ENCODE peak calls at places on chromosome 15, in four cellular contexts. Z is spleen, F is Panc1, V is adrenal gland. U is an unnamed sample.
A peak's percentile ranks its signal among the peaks of the same experiment; 100 is the strongest.

GRCh38 chr15:76172782-76173181 is 113.0 kb downstream of the TMEM266 start:
- DNase-seq in Z (no peak), F (no peak), V (no peak), U (no peak)

GRCh38 chr15:51121118-51121517 is 26.4 kb upstream of the TNFAIP8L3 start:
- DNase-seq in Z (no peak), F (peak; percentile 86), V (peak; percentile 80), U (no peak)

GRCh38 chr15:71444866-71445590 is 329.8 kb downstream of the THSD4 start:
- DNase-seq in Z (no peak), F (no peak), V (no peak), U (no peak)

GRCh38 chr15:46576611-46577010 is 941.8 kb downstream of the SQOR start:
- DNase-seq in Z (no peak), F (no peak), V (peak; percentile 22), U (no peak)

GRCh38 chr15:31268108-31268501 is 58.5 kb upstream of the KLF13 start:
- DNase-seq in Z (peak; percentile 70), F (no peak), V (peak; percentile 11), U (peak; percentile 67)

GRCh38 chr15:34708422-34708821 is 46.4 kb downstream of the GJD2 start:
- DNase-seq in Z (no peak), F (peak; percentile 28), V (peak; percentile 26), U (no peak)

GRCh38 chr15:42344763-42345162 is 14.5 kb upstream of the CAPN3 start:
- DNase-seq in Z (no peak), F (no peak), V (no peak), U (no peak)

GRCh38 chr15:41656188-41656587 is 4.0 kb upstream of the MGA start:
- DNase-seq in Z (no peak), F (no peak), V (no peak), U (no peak)

GRCh38 chr15:42155546-42156265 is 730 bp downstream of the PLA2G4F start:
- DNase-seq in Z (peak; percentile 50), F (no peak), V (no peak), U (peak; percentile 78)

GRCh38 chr15:29883126-29883525 is 60.9 kb upstream of the TJP1 start:
- DNase-seq in Z (no peak), F (no peak), V (no peak), U (no peak)

GRCh38 chr15:41851167-41851523 is 12.5 kb downstream of the PLA2G4B start:
- DNase-seq in Z (no peak), F (no peak), V (no peak), U (no peak)

GRCh38 chr15:65339926-65340325 is 35.4 kb downstream of the RNU5B-1 start:
- DNase-seq in Z (peak; percentile 37), F (no peak), V (no peak), U (no peak)

GRCh38 chr15:41971893-41972340 is 440 bp downstream of the EHD4 start:
- DNase-seq in Z (no peak), F (no peak), V (no peak), U (no peak)

GRCh38 chr15:78223396-78224023 is 10.9 kb downstream of the ACSBG1 start:
- DNase-seq in Z (peak; percentile 12), F (no peak), V (no peak), U (no peak)

GRCh38 chr15:80015156-80015555 is 44.2 kb upstream of the BCL2A1 start:
- DNase-seq in Z (no peak), F (no peak), V (no peak), U (no peak)

GRCh38 chr15:79595995-79596622 is 164.0 kb downstream of the MINAR1 start:
- DNase-seq in Z (peak; percentile 74), F (peak; percentile 77), V (peak; percentile 77), U (no peak)

GRCh38 chr15:39200586-39200985 is 380.3 kb upstream of the THBS1 start:
- DNase-seq in Z (no peak), F (no peak), V (no peak), U (no peak)

GRCh38 chr15:80418892-80419537 is 14.8 kb downstream of the ARNT2 start:
- DNase-seq in Z (no peak), F (no peak), V (peak; percentile 40), U (no peak)

GRCh38 chr15:28191832-28192231 is 92.7 kb upstream of the OCA2 start:
- DNase-seq in Z (no peak), F (no peak), V (peak; percentile 70), U (peak; percentile 68)

GRCh38 chr15:78915341-78916087 is 29.3 kb downstream of the CTSH start:
- DNase-seq in Z (no peak), F (no peak), V (no peak), U (peak; percentile 82)

GRCh38 chr15:79025201-79025600 is 65.4 kb downstream of the RASGRF1 start:
- DNase-seq in Z (no peak), F (no peak), V (no peak), U (peak; percentile 65)

GRCh38 chr15:48802867-48803266 is 8.0 kb downstream of the CEP152 start:
- DNase-seq in Z (no peak), F (no peak), V (no peak), U (no peak)

GRCh38 chr15:28890711-28891495 is 5.1 kb downstream of the APBA2 start:
- DNase-seq in Z (no peak), F (no peak), V (no peak), U (no peak)

GRCh38 chr15:52559022-52559421 is 9.8 kb downstream of the ARPP19 start:
- DNase-seq in Z (no peak), F (no peak), V (no peak), U (no peak)

GRCh38 chr15:28930011-28930410 is 44.2 kb downstream of the APBA2 start:
- DNase-seq in Z (peak; percentile 41), F (no peak), V (no peak), U (no peak)

GRCh38 chr15:72912121-72912520 is 128.6 kb upstream of the ADPGK start:
- DNase-seq in Z (no peak), F (no peak), V (no peak), U (no peak)

GRCh38 chr15:45450468-45450867 is 72.1 kb downstream of the SLC30A4 start:
- DNase-seq in Z (no peak), F (no peak), V (no peak), U (no peak)

GRCh38 chr15:42581272-42581730 is 5.9 kb downstream of the STARD9 start:
- DNase-seq in Z (peak; percentile 97), F (no peak), V (peak; percentile 82), U (peak; percentile 94)

GRCh38 chr15:25671132-25671531 is 192.0 kb downstream of the ATP10A start:
- DNase-seq in Z (no peak), F (no peak), V (no peak), U (no peak)

GRCh38 chr15:34213690-34214089 is 3.8 kb upstream of the KATNBL1 start:
- DNase-seq in Z (no peak), F (no peak), V (no peak), U (no peak)

GRCh38 chr15:92082217-92082843 is 228.8 kb downstream of the SLCO3A1 start:
- DNase-seq in Z (no peak), F (no peak), V (peak; percentile 79), U (peak; percentile 67)

GRCh38 chr15:77538011-77538410 is 94.7 kb downstream of the LINGO1 start:
- DNase-seq in Z (peak; percentile 79), F (no peak), V (no peak), U (peak; percentile 56)

GRCh38 chr15:28943146-28943545 is 57.4 kb downstream of the APBA2 start:
- DNase-seq in Z (peak; percentile 58), F (no peak), V (no peak), U (no peak)

GRCh38 chr15:27770769-27771554 is 328.2 kb downstream of the OCA2 start:
- DNase-seq in Z (no peak), F (no peak), V (no peak), U (no peak)

GRCh38 chr15:79004336-79004735 is 59.5 kb upstream of the CTSH start:
- DNase-seq in Z (no peak), F (no peak), V (no peak), U (no peak)

GRCh38 chr15:52294881-52295420 is 653 bp downstream of the MYO5C start:
- DNase-seq in Z (peak; percentile 70), F (no peak), V (no peak), U (no peak)

GRCh38 chr15:52789601-52790165 is 453 bp downstream of the ONECUT1 start:
- DNase-seq in Z (no peak), F (no peak), V (no peak), U (no peak)

GRCh38 chr15:33908396-33908795 is 59.9 kb upstream of the CHRM5 start:
- DNase-seq in Z (no peak), F (no peak), V (no peak), U (no peak)

GRCh38 chr15:62301993-62302665 is 137.0 kb upstream of the C2CD4B start:
- DNase-seq in Z (no peak), F (no peak), V (no peak), U (no peak)

GRCh38 chr15:77541421-77542181 is 91.1 kb downstream of the LINGO1 start:
- DNase-seq in Z (peak; percentile 73), F (no peak), V (no peak), U (no peak)

DNA sequence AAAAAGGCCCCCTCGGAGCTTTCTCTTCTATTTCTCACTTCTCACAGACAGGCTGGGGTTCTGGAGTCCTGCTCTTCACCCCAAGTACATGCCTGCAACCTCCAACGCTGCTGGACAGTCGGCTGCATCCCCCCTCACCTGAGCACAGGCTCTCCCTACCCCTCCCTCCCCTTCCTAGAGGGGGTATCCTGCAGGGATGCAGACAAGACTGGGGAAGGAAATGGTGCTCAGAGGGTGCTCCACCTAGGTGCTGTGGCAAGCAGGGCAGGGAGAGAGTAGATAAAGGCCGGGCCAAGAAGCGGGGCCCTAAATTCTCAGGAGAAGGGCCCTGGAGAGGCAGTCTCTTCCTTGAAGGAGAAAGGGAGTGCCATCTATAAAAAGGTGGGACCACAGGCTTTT is 7.0 kb upstream of the STRA6 start:
- DNase-seq in Z (no peak), F (no peak), V (no peak), U (no peak)
- H3K4me3 ChIP-seq in Z (no peak overlapping the region), F (no peak overlapping the region), V (no peak overlapping the region), U (no peak overlapping the region)

DNA sequence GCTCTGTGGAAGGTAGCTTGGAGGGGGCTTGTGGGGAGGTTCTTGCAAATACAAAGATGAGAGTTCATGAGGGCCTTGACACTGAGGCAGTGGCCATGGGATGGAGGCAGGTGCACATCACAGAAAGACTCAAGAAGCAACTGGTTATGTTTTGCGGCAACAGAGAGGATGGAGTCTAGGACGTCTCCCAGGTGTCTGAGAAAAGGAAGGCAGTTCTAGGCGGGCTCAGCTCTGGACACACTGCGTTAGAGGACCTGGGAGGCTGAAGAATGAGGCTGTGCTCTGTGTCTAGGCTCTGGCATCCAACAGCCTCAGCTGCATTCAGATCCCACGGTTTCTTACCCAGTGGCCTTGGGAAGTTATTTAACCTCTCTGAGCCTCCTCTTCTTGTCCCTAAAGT is 23.5 kb downstream of the NOX5 start:
- DNase-seq in Z (no peak), F (no peak), V (no peak), U (no peak)
- H3K4me1 ChIP-seq in Z (no peaks in the 10 kb centered on the region), F (no peaks in the 10 kb centered on the region), V (no peaks in the 10 kb centered on the region), U (no peaks in the 10 kb centered on the region)

GRCh38 chr15:82881747-82882146 is 70.8 kb downstream of the HOMER2 start:
- DNase-seq in Z (no peak), F (no peak), V (no peak), U (no peak)
- TF ChIP-seq CTCF in Z (no peak), F (no peak), V (no peak), U (no peak)

GRCh38 chr15:59654043-59654442 is 3.3 kb downstream of the GTF2A2 start:
- DNase-seq in Z (no peak), F (no peak), V (no peak), U (no peak)
- H3K4me3 ChIP-seq in Z (no peak overlapping the region), F (no peak overlapping the region), V (no peak overlapping the region), U (no peak overlapping the region)

GRCh38 chr15:98798375-98798893 is 150.1 kb downstream of the IGF1R start:
- DNase-seq in Z (no peak), F (no peak), V (no peak), U (no peak)
- H3K4me1 ChIP-seq in Z (peaks cover 14% of the 10 kb centered on the region), F (peaks cover 89% of the 10 kb centered on the region), V (peaks cover 53% of the 10 kb centered on the region), U (peaks cover 48% of the 10 kb centered on the region)

U was measured in upper lobe of right lung.